ENCODE peak calls at places on chromosomes 11 and 22, in nine cellular contexts. H, Q, N, B, S, W, V, G and Z are unnamed samples.

GRCh38 chr11:121482231-121483129 is 29.7 kb upstream of the SORL1-AS1 start:
- DNase-seq in N (peak), S (no peak), W (no peak), H (no peak), B (no peak), V (no peak), Q (no peak), G (no peak), Z (no peak)

GRCh38 chr11:69049490-69049867 is 747 bp downstream of the TPCN2 start:
- DNase-seq in W (no peak), B (no peak), N (peak), S (peak), H (no peak), G (peak), V (no peak), Q (no peak), Z (no peak)

GRCh38 chr22:33180371-33180770 is 122.2 kb upstream of the SYN3 start:
- DNase-seq in V (no peak), S (no peak), G (no peak), N (no peak), W (no peak), H (no peak), B (no peak), Q (no peak), Z (no peak)

GRCh38 chr22:31579835-31580242 is 82.2 kb downstream of the PISD start:
- DNase-seq in Q (peak), B (no peak), H (peak), G (no peak), W (no peak), S (no peak), N (no peak), V (no peak), Z (no peak)

GRCh38 chr11:1116666-1117390 is 40.9 kb upstream of the MUC5AC start:
- DNase-seq in V (no peak), H (no peak), S (no peak), B (no peak), W (no peak), N (no peak), Q (peak), G (no peak), Z (no peak)

GRCh38 chr11:70470127-70470526 is 71.8 kb downstream of the CTTN start:
- DNase-seq in B (no peak), N (no peak), S (no peak), W (no peak), Q (no peak), V (no peak), G (no peak), H (no peak), Z (no peak)

GRCh38 chr11:133386852-133387251 is 145.4 kb downstream of the OPCML start:
- DNase-seq in Q (no peak), S (no peak), V (no peak), H (no peak), N (no peak), G (no peak), B (no peak), W (no peak), Z (no peak)

GRCh38 chr22:22215659-22216449 is 28.7 kb upstream of the VPREB1 start:
- DNase-seq in N (peak), W (no peak), H (no peak), S (no peak), G (no peak), Q (no peak), B (no peak), V (no peak), Z (no peak)

GRCh38 chr11:13338437-13339069 is 61.0 kb downstream of the BMAL1 start:
- DNase-seq in S (no peak), N (no peak), W (no peak), B (no peak), G (peak), H (no peak), V (no peak), Q (no peak), Z (no peak)

GRCh38 chr11:3174387-3174786 is 9.3 kb upstream of the OSBPL5 start:
- DNase-seq in W (no peak), B (no peak), H (no peak), N (no peak), V (no peak), Q (no peak), G (no peak), S (no peak), Z (no peak)

GRCh38 chr11:73716153-73717056 is 44.5 kb downstream of the RAB6A start:
- DNase-seq in B (no peak), V (no peak), S (no peak), G (no peak), W (no peak), H (no peak), N (peak), Q (peak), Z (no peak)

GRCh38 chr11:44671234-44671633 is 55.5 kb upstream of the TSPAN18 start:
- DNase-seq in B (no peak), H (no peak), Q (peak), V (no peak), S (no peak), G (no peak), W (no peak), N (no peak), Z (peak)

GRCh38 chr11:16612801-16613400 is 125.5 kb upstream of the C11orf58 start:
- DNase-seq in N (no peak), V (no peak), B (no peak), S (no peak), H (peak), W (peak), G (no peak), Q (no peak), Z (no peak)

GRCh38 chr11:10208045-10208674 is 85.9 kb downstream of the SBF2 start:
- DNase-seq in H (peak), N (peak), G (peak), W (no peak), V (no peak), Q (no peak), S (no peak), B (no peak), Z (peak)

GRCh38 chr22:46019351-46019750 is 42.4 kb upstream of the WNT7B start:
- DNase-seq in B (no peak), N (no peak), G (no peak), H (no peak), V (no peak), S (no peak), W (no peak), Q (peak), Z (no peak)

GRCh38 chr11:55714982-55715888 is 53.2 kb downstream of the OR4C6 start:
- DNase-seq in Q (no peak), V (no peak), W (no peak), N (no peak), S (no peak), H (no peak), B (no peak), G (no peak), Z (peak)

GRCh38 chr22:38350444-38351359 is 33.5 kb upstream of the CSNK1E start:
- DNase-seq in W (no peak), V (no peak), N (no peak), B (no peak), S (peak), G (no peak), H (no peak), Q (peak), Z (no peak)

GRCh38 chr11:43278302-43278956 is 33.4 kb upstream of the API5 start:
- DNase-seq in S (no peak), W (no peak), G (peak), H (peak), N (no peak), B (no peak), V (no peak), Q (no peak), Z (no peak)

GRCh38 chr11:26762089-26762488 is 40.2 kb upstream of the SLC5A12 start:
- DNase-seq in G (no peak), B (no peak), S (no peak), Q (no peak), H (no peak), N (no peak), V (no peak), W (no peak), Z (no peak)

GRCh38 chr11:126930100-126930841 is 70.3 kb downstream of the KIRREL3 start:
- DNase-seq in Q (no peak), V (no peak), G (no peak), N (no peak), B (no peak), W (no peak), S (no peak), H (no peak), Z (no peak)

GRCh38 chr22:30609260-30610185 is 2.5 kb downstream of the TCN2 start:
- DNase-seq in V (peak), B (no peak), N (no peak), S (peak), Q (no peak), G (peak), W (no peak), H (no peak), Z (no peak)

GRCh38 chr11:75585271-75585670 is 23.2 kb downstream of the SERPINH1 start:
- DNase-seq in Q (no peak), S (no peak), W (no peak), B (no peak), H (no peak), V (no peak), G (no peak), N (no peak), Z (no peak)

GRCh38 chr11:57711414-57712255 is at the start of gene MED19:
- DNase-seq in V (peak), Q (no peak), N (peak), S (peak), G (peak), W (peak), H (peak), B (peak), Z (peak)

GRCh38 chr22:48867891-48868290 is 959.8 kb downstream of the BRD1 start:
- DNase-seq in N (no peak), V (peak), B (no peak), S (peak), G (no peak), H (no peak), Q (no peak), W (no peak), Z (no peak)

GRCh38 chr22:21990449-21991308 is 8.1 kb upstream of the TOP3B start:
- DNase-seq in G (no peak), N (no peak), H (no peak), V (no peak), Q (no peak), S (no peak), W (no peak), B (no peak), Z (no peak)

GRCh38 chr22:49281467-49282340 is 546.0 kb downstream of the BRD1 start:
- DNase-seq in G (peak), Q (no peak), H (no peak), B (no peak), W (no peak), S (no peak), N (no peak), V (no peak), Z (no peak)

GRCh38 chr11:313787-314547 is at the start of gene IFITM1:
- DNase-seq in G (no peak), B (no peak), V (no peak), N (peak), W (no peak), Q (no peak), S (peak), H (no peak), Z (peak)

GRCh38 chr11:96097844-96098421 is 174.0 kb upstream of the MTMR2 start:
- DNase-seq in W (no peak), N (no peak), V (no peak), G (no peak), B (no peak), Q (no peak), S (no peak), H (no peak), Z (no peak)

GRCh38 chr11:10674991-10675440 is 18.5 kb downstream of the IRAG1 start:
- DNase-seq in Q (peak), G (no peak), N (no peak), W (no peak), H (no peak), S (no peak), B (no peak), V (peak), Z (no peak)

GRCh38 chr11:14107071-14107470 is 144.5 kb downstream of the SPON1 start:
- DNase-seq in S (no peak), B (no peak), Q (no peak), N (no peak), V (no peak), H (no peak), G (no peak), W (no peak), Z (no peak)

GRCh38 chr11:11706022-11706421 is 84.2 kb upstream of the GALNT18 start:
- DNase-seq in S (no peak), G (no peak), V (no peak), W (no peak), Q (no peak), H (no peak), B (no peak), N (no peak), Z (no peak)

GRCh38 chr22:50260801-50261614 is 475 bp downstream of the MAPK12 start:
- DNase-seq in W (peak), B (no peak), N (peak), G (no peak), H (no peak), Q (no peak), S (no peak), V (no peak), Z (no peak)